ENCODE peak calls at places on chromosome X, in nine cellular contexts. One of them, this sample, is unnamed. For H3K4me1, the result is how much of the 10 kb centered on the place peaks cover.

GRCh38 chrX:153900806-153901752 is 3.4 kb upstream of the AVPR2 start:
- DNase-seq in PC-3: peak
- DNase-seq in colonic mucosa: peak
- DNase-seq in ovary: no peak
- DNase-seq in left lung: peak
- DNase-seq in gastrocnemius medialis: peak
- DNase-seq in SJSA1: peak
- DNase-seq in sigmoid colon: peak
- DNase-seq in A549: peak
- DNase-seq in this sample: peak

GRCh38 chrX:8731579-8732395 is at the start of gene ANOS1:
- DNase-seq in PC-3: peak
- DNase-seq in colonic mucosa: no peak
- DNase-seq in ovary: no peak
- DNase-seq in left lung: peak
- DNase-seq in gastrocnemius medialis: peak
- DNase-seq in SJSA1: peak
- DNase-seq in sigmoid colon: peak
- DNase-seq in A549: peak
- DNase-seq in this sample: no peak

GRCh38 chrX:100710816-100711215 is 21.1 kb downstream of the SYTL4 start:
- DNase-seq in PC-3: no peak
- DNase-seq in colonic mucosa: no peak
- DNase-seq in ovary: no peak
- DNase-seq in left lung: no peak
- DNase-seq in gastrocnemius medialis: no peak
- DNase-seq in SJSA1: no peak
- DNase-seq in sigmoid colon: no peak
- DNase-seq in A549: no peak
- DNase-seq in this sample: no peak

GRCh38 chrX:10110316-10110932 is 46.4 kb upstream of the CLCN4 start:
- DNase-seq in PC-3: no peak
- DNase-seq in colonic mucosa: no peak
- DNase-seq in ovary: no peak
- DNase-seq in left lung: no peak
- DNase-seq in gastrocnemius medialis: no peak
- DNase-seq in SJSA1: no peak
- DNase-seq in sigmoid colon: no peak
- DNase-seq in A549: no peak
- DNase-seq in this sample: no peak

GRCh38 chrX:22247169-22247568 is 25.5 kb upstream of the CBLL2 start:
- DNase-seq in PC-3: no peak
- DNase-seq in colonic mucosa: no peak
- DNase-seq in ovary: no peak
- DNase-seq in left lung: no peak
- DNase-seq in gastrocnemius medialis: no peak
- DNase-seq in SJSA1: peak
- DNase-seq in sigmoid colon: no peak
- DNase-seq in A549: no peak
- DNase-seq in this sample: no peak

GRCh38 chrX:50107470-50107869 is 93.3 kb downstream of the AKAP4 start:
- DNase-seq in PC-3: no peak
- DNase-seq in colonic mucosa: no peak
- DNase-seq in ovary: no peak
- DNase-seq in left lung: no peak
- DNase-seq in gastrocnemius medialis: no peak
- DNase-seq in SJSA1: no peak
- DNase-seq in sigmoid colon: no peak
- DNase-seq in A549: no peak
- DNase-seq in this sample: no peak

GRCh38 chrX:122196338-122196737 is 987.7 kb upstream of the GRIA3 start:
- DNase-seq in PC-3: no peak
- DNase-seq in colonic mucosa: no peak
- DNase-seq in ovary: no peak
- DNase-seq in left lung: no peak
- DNase-seq in gastrocnemius medialis: no peak
- DNase-seq in SJSA1: no peak
- DNase-seq in sigmoid colon: no peak
- DNase-seq in A549: no peak
- DNase-seq in this sample: no peak

GRCh38 chrX:1679238-1679637 is 64.4 kb downstream of the ASMT start:
- DNase-seq in PC-3: no peak
- DNase-seq in colonic mucosa: no peak
- DNase-seq in ovary: no peak
- DNase-seq in left lung: no peak
- DNase-seq in gastrocnemius medialis: no peak
- DNase-seq in SJSA1: peak
- DNase-seq in sigmoid colon: no peak
- DNase-seq in A549: no peak
- DNase-seq in this sample: no peak

GRCh38 chrX:46236411-46236810 is 308.8 kb downstream of the ZNF674 start:
- DNase-seq in PC-3: no peak
- DNase-seq in colonic mucosa: no peak
- DNase-seq in ovary: no peak
- DNase-seq in left lung: no peak
- DNase-seq in gastrocnemius medialis: no peak
- DNase-seq in SJSA1: no peak
- DNase-seq in sigmoid colon: no peak
- DNase-seq in A549: no peak
- DNase-seq in this sample: no peak

GRCh38 chrX:26557691-26558321 is 341.8 kb downstream of the MAGEB5 start:
- DNase-seq in PC-3: no peak
- DNase-seq in colonic mucosa: no peak
- DNase-seq in ovary: no peak
- DNase-seq in left lung: peak
- DNase-seq in gastrocnemius medialis: no peak
- DNase-seq in SJSA1: no peak
- DNase-seq in sigmoid colon: peak
- DNase-seq in A549: no peak
- DNase-seq in this sample: no peak

GRCh38 chrX:17242470-17242869 is 132.5 kb upstream of the NHS start:
- DNase-seq in PC-3: peak
- DNase-seq in colonic mucosa: peak
- DNase-seq in ovary: no peak
- DNase-seq in left lung: no peak
- DNase-seq in gastrocnemius medialis: peak
- DNase-seq in SJSA1: peak
- DNase-seq in sigmoid colon: no peak
- DNase-seq in A549: peak
- DNase-seq in this sample: peak

GRCh38 chrX:154401918-154402621 is 3.9 kb downstream of the RPL10 start:
- DNase-seq in PC-3: peak
- DNase-seq in colonic mucosa: no peak
- DNase-seq in ovary: no peak
- DNase-seq in left lung: no peak
- DNase-seq in gastrocnemius medialis: no peak
- DNase-seq in SJSA1: no peak
- DNase-seq in sigmoid colon: no peak
- DNase-seq in A549: no peak
- DNase-seq in this sample: no peak

GRCh38 chrX:72123471-72124185 is 8.1 kb downstream of the RTL5 start:
- DNase-seq in PC-3: no peak
- DNase-seq in colonic mucosa: no peak
- DNase-seq in ovary: no peak
- DNase-seq in left lung: no peak
- DNase-seq in gastrocnemius medialis: peak
- DNase-seq in SJSA1: peak
- DNase-seq in sigmoid colon: peak
- DNase-seq in A549: no peak
- DNase-seq in this sample: no peak

GRCh38 chrX:48835524-48836329 is at the start of gene PCSK1N:
- DNase-seq in PC-3: peak
- DNase-seq in colonic mucosa: no peak
- DNase-seq in ovary: no peak
- DNase-seq in left lung: no peak
- DNase-seq in gastrocnemius medialis: no peak
- DNase-seq in SJSA1: no peak
- DNase-seq in sigmoid colon: no peak
- DNase-seq in A549: peak
- DNase-seq in this sample: peak

GRCh38 chrX:17616936-17617335 is 120.4 kb upstream of the SCML1 start:
- DNase-seq in PC-3: no peak
- DNase-seq in colonic mucosa: no peak
- DNase-seq in ovary: no peak
- DNase-seq in left lung: no peak
- DNase-seq in gastrocnemius medialis: no peak
- DNase-seq in SJSA1: no peak
- DNase-seq in sigmoid colon: no peak
- DNase-seq in A549: no peak
- DNase-seq in this sample: no peak

GRCh38 chrX:107700317-107700774 is 72.0 kb downstream of the PRPS1 start:
- DNase-seq in PC-3: peak
- DNase-seq in colonic mucosa: no peak
- DNase-seq in ovary: no peak
- DNase-seq in left lung: no peak
- DNase-seq in gastrocnemius medialis: peak
- DNase-seq in SJSA1: no peak
- DNase-seq in sigmoid colon: peak
- DNase-seq in A549: no peak
- DNase-seq in this sample: no peak

GRCh38 chrX:134949271-134949670 is 41.5 kb upstream of the SMIM10 start:
- DNase-seq in PC-3: peak
- DNase-seq in colonic mucosa: no peak
- DNase-seq in ovary: no peak
- DNase-seq in left lung: no peak
- DNase-seq in gastrocnemius medialis: no peak
- DNase-seq in SJSA1: no peak
- DNase-seq in sigmoid colon: no peak
- DNase-seq in A549: peak
- DNase-seq in this sample: no peak

GRCh38 chrX:133645251-133645650 is 230.0 kb upstream of the GPC4 start:
- DNase-seq in PC-3: no peak
- DNase-seq in colonic mucosa: no peak
- DNase-seq in ovary: no peak
- DNase-seq in left lung: no peak
- DNase-seq in gastrocnemius medialis: no peak
- DNase-seq in SJSA1: no peak
- DNase-seq in sigmoid colon: no peak
- DNase-seq in A549: no peak
- DNase-seq in this sample: no peak

GRCh38 chrX:107718156-107718621 is 57.4 kb downstream of the TSC22D3 start:
- DNase-seq in PC-3: peak
- DNase-seq in colonic mucosa: peak
- DNase-seq in ovary: peak
- DNase-seq in left lung: no peak
- DNase-seq in gastrocnemius medialis: peak
- DNase-seq in SJSA1: peak
- DNase-seq in sigmoid colon: peak
- DNase-seq in A549: peak
- DNase-seq in this sample: peak

GRCh38 chrX:17009856-17010650 is 63.6 kb downstream of the REPS2 start:
- DNase-seq in PC-3: no peak
- DNase-seq in colonic mucosa: no peak
- DNase-seq in ovary: no peak
- DNase-seq in left lung: no peak
- DNase-seq in gastrocnemius medialis: no peak
- DNase-seq in SJSA1: no peak
- DNase-seq in sigmoid colon: no peak
- DNase-seq in A549: no peak
- DNase-seq in this sample: no peak

GRCh38 chrX:120308558-120308957 is 2.7 kb downstream of the TMEM255A start:
- DNase-seq in PC-3: no peak
- DNase-seq in colonic mucosa: no peak
- DNase-seq in ovary: peak
- DNase-seq in left lung: no peak
- DNase-seq in gastrocnemius medialis: no peak
- DNase-seq in SJSA1: no peak
- DNase-seq in sigmoid colon: no peak
- DNase-seq in A549: no peak
- DNase-seq in this sample: no peak
- H3K4me3 ChIP-seq in PC-3: no peak
- H3K4me3 ChIP-seq in colonic mucosa: no peak
- H3K4me3 ChIP-seq in ovary: no peak
- H3K4me3 ChIP-seq in left lung: no peak
- H3K4me3 ChIP-seq in gastrocnemius medialis: no peak
- H3K4me3 ChIP-seq in SJSA1: no peak
- H3K4me3 ChIP-seq in sigmoid colon: no peak
- H3K4me3 ChIP-seq in A549: peak
- H3K4me3 ChIP-seq in this sample: no peak

GRCh38 chrX:97705936-97706335 is 822.2 kb downstream of the RPA4 start:
- DNase-seq in PC-3: no peak
- DNase-seq in colonic mucosa: no peak
- DNase-seq in ovary: no peak
- DNase-seq in left lung: no peak
- DNase-seq in gastrocnemius medialis: no peak
- DNase-seq in SJSA1: no peak
- DNase-seq in sigmoid colon: no peak
- DNase-seq in A549: no peak
- DNase-seq in this sample: no peak
- H3K4me1 ChIP-seq in PC-3: under half
- H3K4me1 ChIP-seq in colonic mucosa: under half
- H3K4me1 ChIP-seq in ovary: under half
- H3K4me1 ChIP-seq in left lung: under half
- H3K4me1 ChIP-seq in gastrocnemius medialis: under half
- H3K4me1 ChIP-seq in SJSA1: under half
- H3K4me1 ChIP-seq in sigmoid colon: under half
- H3K4me1 ChIP-seq in A549: under half
- H3K4me1 ChIP-seq in this sample: under half

DNA sequence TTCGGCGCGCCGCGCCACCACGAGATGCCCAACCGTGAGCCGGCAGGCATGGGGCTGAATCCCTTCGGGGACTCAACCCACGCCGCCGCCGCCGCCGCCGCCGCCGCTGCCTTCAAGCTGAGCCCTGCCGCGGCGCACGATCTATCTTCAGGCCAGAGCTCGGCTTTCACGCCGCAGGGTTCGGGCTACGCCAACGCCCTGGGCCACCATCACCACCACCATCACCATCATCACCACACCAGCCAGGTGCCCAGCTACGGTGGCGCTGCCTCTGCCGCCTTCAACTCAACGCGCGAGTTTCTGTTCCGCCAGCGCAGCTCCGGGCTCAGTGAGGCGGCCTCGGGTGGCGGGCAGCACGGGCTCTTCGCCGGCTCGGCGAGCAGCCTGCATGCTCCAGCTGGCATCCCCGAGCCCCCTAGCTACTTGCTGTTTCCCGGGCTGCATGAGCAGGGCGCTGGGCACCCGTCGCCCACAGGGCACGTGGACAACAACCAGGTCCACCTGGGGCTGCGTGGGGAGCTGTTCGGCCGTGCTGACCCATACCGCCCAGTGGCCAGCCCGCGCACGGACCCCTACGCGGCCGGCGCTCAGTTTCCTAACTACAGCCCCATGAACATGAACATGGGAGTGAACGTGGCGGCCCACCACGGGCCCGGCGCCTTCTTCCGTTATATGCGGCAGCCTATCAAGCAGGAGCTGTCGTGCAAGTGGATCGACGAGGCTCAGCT is 983 bp downstream of the ZIC3 start:
- DNase-seq in PC-3: no peak
- DNase-seq in colonic mucosa: no peak
- DNase-seq in ovary: no peak
- DNase-seq in left lung: no peak
- DNase-seq in gastrocnemius medialis: no peak
- DNase-seq in SJSA1: no peak
- DNase-seq in sigmoid colon: no peak
- DNase-seq in A549: no peak
- DNase-seq in this sample: no peak
- H3K4me3 ChIP-seq in PC-3: peak
- H3K4me3 ChIP-seq in colonic mucosa: no peak
- H3K4me3 ChIP-seq in ovary: peak
- H3K4me3 ChIP-seq in left lung: no peak
- H3K4me3 ChIP-seq in gastrocnemius medialis: peak
- H3K4me3 ChIP-seq in SJSA1: no peak
- H3K4me3 ChIP-seq in sigmoid colon: peak
- H3K4me3 ChIP-seq in A549: no peak
- H3K4me3 ChIP-seq in this sample: no peak

GRCh38 chrX:259692-260355 is 21.4 kb upstream of the PLCXD1 start:
- DNase-seq in PC-3: no peak
- DNase-seq in colonic mucosa: peak
- DNase-seq in ovary: no peak
- DNase-seq in left lung: no peak
- DNase-seq in gastrocnemius medialis: no peak
- DNase-seq in SJSA1: no peak
- DNase-seq in sigmoid colon: peak
- DNase-seq in A549: peak
- DNase-seq in this sample: peak
- H3K4me1 ChIP-seq in PC-3: under half
- H3K4me1 ChIP-seq in colonic mucosa: under half
- H3K4me1 ChIP-seq in ovary: under half
- H3K4me1 ChIP-seq in left lung: under half
- H3K4me1 ChIP-seq in gastrocnemius medialis: under half
- H3K4me1 ChIP-seq in SJSA1: under half
- H3K4me1 ChIP-seq in sigmoid colon: under half
- H3K4me1 ChIP-seq in A549: half or more
- H3K4me1 ChIP-seq in this sample: under half

This sample was measured in CD4-positive, CD25-positive, alpha-beta regulatory T cell.